ENCODE peak calls at places on chromosomes 12 and 14, in five cellular contexts. X is activated CD8-positive, alpha-beta memory T cell treated with anti-CD3 and anti-CD28 coated beads, Interleukin-2, amount 10 ng/mL, durations not matched to agents 7 days and 5 days; O is SJSA1; Z is dermis microvascular lymphatic vessel endothelial cell; M is activated CD4-positive, alpha-beta T cell treated with anti-CD3 and anti-CD28 coated beads, Interleukin-2, amount 10 ng/mL, durations not matched to agents 7 days and 5 days. P is an unnamed sample.

GRCh38 chr14:31886161-31886835 is 190.8 kb upstream of the ARHGAP5 start:
- DNase-seq in X (no peak), O (no peak), Z (no peak), M (no peak), P (no peak)

GRCh38 chr12:98873823-98874222 is 228.7 kb downstream of the APAF1 start:
- DNase-seq in X (no peak), O (no peak), Z (no peak), M (no peak), P (no peak)

GRCh38 chr12:79344855-79345840 is 345.6 kb downstream of the PAWR start:
- DNase-seq in X (no peak), O (no peak), Z (peak), M (no peak), P (peak)

GRCh38 chr12:41795910-41796309 is 348.8 kb downstream of the GXYLT1 start:
- DNase-seq in X (no peak), O (no peak), Z (no peak), M (no peak), P (no peak)

GRCh38 chr14:41570415-41571155 is 36.1 kb upstream of the LRFN5 start:
- DNase-seq in X (no peak), O (no peak), Z (no peak), M (no peak), P (no peak)

GRCh38 chr14:74737753-74738325 is 24.9 kb downstream of the FCF1 start:
- DNase-seq in X (no peak), O (no peak), Z (no peak), M (no peak), P (peak)

GRCh38 chr14:89310211-89310610 is 106.8 kb downstream of the FOXN3 start:
- DNase-seq in X (no peak), O (no peak), Z (no peak), M (no peak), P (no peak)

GRCh38 chr12:128801879-128802391 is 21.8 kb downstream of the SLC15A4 start:
- DNase-seq in X (no peak), O (no peak), Z (peak), M (no peak), P (peak)

GRCh38 chr12:106747973-106748436 is 26.5 kb upstream of the RIC8B start:
- DNase-seq in X (no peak), O (no peak), Z (no peak), M (peak), P (no peak)

GRCh38 chr12:1297206-1297605 is 297.2 kb downstream of the FBXL14 start:
- DNase-seq in X (no peak), O (no peak), Z (no peak), M (no peak), P (no peak)

GRCh38 chr12:129830796-129831195 is 73.0 kb downstream of the TMEM132D start:
- DNase-seq in X (no peak), O (no peak), Z (no peak), M (no peak), P (no peak)

GRCh38 chr12:22518067-22518719 is 26.1 kb downstream of the C2CD5 start:
- DNase-seq in X (no peak), O (no peak), Z (peak), M (no peak), P (peak)

GRCh38 chr14:70188292-70188607 is 501 bp downstream of the SLC8A3 start:
- DNase-seq in X (no peak), O (peak), Z (peak), M (no peak), P (peak)

GRCh38 chr12:120012067-120012621 is 23.1 kb downstream of the BICDL1 start:
- DNase-seq in X (peak), O (peak), Z (peak), M (peak), P (no peak)